ENCODE peak calls at places on chromosome X, in five cellular contexts. T is T-helper 22 cell; Q is memory B cell; E is psoas muscle; X is stimulated activated CD8-positive, alpha-beta memory T cell treated with anti-CD3 and anti-CD28 coated beads, Interleukin-7, amount 100 ng/mL, for 1 hour. P is an unnamed sample.
A peak's percentile ranks its signal among the peaks of the same experiment; 100 is the strongest.

GRCh38 chrX:68985135-68985725 is 156.4 kb downstream of the EFNB1 start:
- DNase-seq in T (no peak), Q (no peak), E (no peak), X (no peak), P (no peak)

GRCh38 chrX:17413228-17413627 is 38.2 kb downstream of the NHS start:
- DNase-seq in T (no peak), Q (no peak), E (no peak), X (no peak), P (no peak)

GRCh38 chrX:116873678-116874077 is 410.9 kb upstream of the CT83 start:
- DNase-seq in T (no peak), Q (no peak), E (no peak), X (no peak), P (no peak)

GRCh38 chrX:119190736-119191282 is 45.3 kb upstream of the PGRMC1 start:
- DNase-seq in T (no peak), Q (no peak), E (no peak), X (no peak), P (no peak)

GRCh38 chrX:65508851-65509250 is 25.7 kb downstream of the LAS1L start:
- DNase-seq in T (no peak), Q (no peak), E (no peak), X (no peak), P (no peak)

GRCh38 chrX:123036401-123036800 is 147.7 kb upstream of the GRIA3 start:
- DNase-seq in T (no peak), Q (no peak), E (no peak), X (no peak), P (no peak)

GRCh38 chrX:110409925-110410324 is 51.3 kb downstream of the RTL9 start:
- DNase-seq in T (no peak), Q (no peak), E (no peak), X (no peak), P (no peak)

GRCh38 chrX:141405878-141406492 is 163.7 kb upstream of the SPANXC start:
- DNase-seq in T (no peak), Q (no peak), E (no peak), X (no peak), P (no peak)

GRCh38 chrX:49037883-49038475 is 5.2 kb downstream of the TFE3 start:
- DNase-seq in T (no peak), Q (no peak), E (no peak), X (no peak), P (no peak)

GRCh38 chrX:154051210-154051810 is 31.6 kb upstream of the IRAK1 start:
- DNase-seq in T (peak; percentile 25), Q (peak; percentile 53), E (peak; percentile 58), X (peak; percentile 37), P (peak; percentile 61)